ENCODE peak calls at places on chromosomes 1 and 21, in ten cellular contexts. B is tibial artery, O is MM.1S, R is SJSA1, E is upper lobe of right lung, A is Karpas-422, L is pancreas, D is heart right ventricle, F is colonic mucosa, Z is suprapubic skin. Y is an unnamed sample.
A peak's percentile ranks its signal among the peaks of the same experiment; 100 is the strongest.

GRCh38 chr1:3219005-3219724 is 150.2 kb downstream of the PRDM16 start:
- DNase-seq in D (peak; percentile 76), R (no peak), Z (no peak), O (no peak), L (peak; percentile 87), F (peak; percentile 50), E (peak; percentile 86), B (peak; percentile 90), A (no peak), Y (no peak)

GRCh38 chr1:11320153-11320936 is 47.3 kb downstream of the UBIAD1 start:
- DNase-seq in D (no peak), B (no peak), R (no peak), L (no peak), E (no peak), A (peak; percentile 75), O (peak; percentile 38), F (peak; percentile 20), Z (no peak), Y (peak; percentile 17)

GRCh38 chr1:211332036-211332616 is 5.5 kb downstream of the TRAF5 start:
- DNase-seq in D (no peak), Z (no peak), B (no peak), A (no peak), R (no peak), E (no peak), L (no peak), O (no peak), F (no peak), Y (no peak)

GRCh38 chr1:203871114-203871875 is 9.9 kb downstream of the SNRPE start:
- DNase-seq in O (peak; percentile 52), B (no peak), E (no peak), F (peak; percentile 24), R (peak; percentile 64), Z (no peak), A (peak; percentile 78), L (no peak), D (no peak), Y (peak; percentile 41)

GRCh38 chr1:60390593-60391282 is 317.2 kb upstream of the C1orf87 start:
- DNase-seq in B (no peak), Z (no peak), O (no peak), L (no peak), E (no peak), F (no peak), A (no peak), R (no peak), D (no peak), Y (no peak)

GRCh38 chr1:41404308-41404755 is 43.1 kb downstream of the FOXO6 start:
- DNase-seq in E (no peak), B (no peak), O (no peak), Z (no peak), F (no peak), A (peak; percentile 52), R (peak; percentile 24), D (no peak), L (no peak), Y (peak; percentile 36)

GRCh38 chr1:43285269-43285986 is at the start of gene C1orf210:
- DNase-seq in B (no peak), O (no peak), D (no peak), Z (no peak), E (peak; percentile 97), R (no peak), L (peak; percentile 97), F (peak; percentile 95), A (no peak), Y (peak; percentile 91)

GRCh38 chr1:203060115-203060514 is 25.7 kb downstream of the MYOG start:
- DNase-seq in A (no peak), D (no peak), Z (no peak), B (no peak), R (no peak), F (no peak), O (no peak), E (no peak), L (no peak), Y (no peak)

GRCh38 chr21:42781150-42781980 is 98.0 kb downstream of the WDR4 start:
- DNase-seq in E (peak; percentile 75), O (no peak), D (no peak), R (no peak), Z (no peak), B (no peak), F (peak; percentile 71), A (no peak), L (peak; percentile 55), Y (peak; percentile 34)

GRCh38 chr1:8660455-8660854 is 157.0 kb downstream of the RERE start:
- DNase-seq in D (peak; percentile 30), O (no peak), E (no peak), L (no peak), B (peak; percentile 76), F (no peak), R (peak; percentile 58), A (no peak), Z (no peak), Y (no peak)

GRCh38 chr1:59062743-59063142 is 234.2 kb upstream of the FGGY start:
- DNase-seq in B (no peak), A (no peak), E (no peak), F (peak; percentile 45), O (no peak), D (no peak), L (no peak), Z (no peak), R (peak; percentile 21), Y (no peak)

GRCh38 chr1:96634863-96635262 is 86.7 kb upstream of the PTBP2 start:
- DNase-seq in L (no peak), D (no peak), O (no peak), A (no peak), E (no peak), R (no peak), Z (no peak), F (no peak), B (no peak), Y (no peak)

GRCh38 chr21:7933923-7934322 is 2587.5 kb upstream of the TPTE start:
- DNase-seq in E (no peak), R (no peak), D (no peak), L (no peak), F (no peak), A (no peak), B (no peak), O (no peak), Z (no peak), Y (no peak)
- H3K9me3 ChIP-seq in E (peaks cover 76% of the 10 kb centered on the region), R (peaks cover 3% of the 10 kb centered on the region), D (peaks cover 69% of the 10 kb centered on the region), L (peaks cover 11% of the 10 kb centered on the region), F (peaks cover 32% of the 10 kb centered on the region), A (peaks cover 86% of the 10 kb centered on the region), B (peaks cover 90% of the 10 kb centered on the region), O (no peaks in the 10 kb centered on the region), Z (peaks cover 96% of the 10 kb centered on the region), Y (peaks cover 67% of the 10 kb centered on the region)

DNA sequence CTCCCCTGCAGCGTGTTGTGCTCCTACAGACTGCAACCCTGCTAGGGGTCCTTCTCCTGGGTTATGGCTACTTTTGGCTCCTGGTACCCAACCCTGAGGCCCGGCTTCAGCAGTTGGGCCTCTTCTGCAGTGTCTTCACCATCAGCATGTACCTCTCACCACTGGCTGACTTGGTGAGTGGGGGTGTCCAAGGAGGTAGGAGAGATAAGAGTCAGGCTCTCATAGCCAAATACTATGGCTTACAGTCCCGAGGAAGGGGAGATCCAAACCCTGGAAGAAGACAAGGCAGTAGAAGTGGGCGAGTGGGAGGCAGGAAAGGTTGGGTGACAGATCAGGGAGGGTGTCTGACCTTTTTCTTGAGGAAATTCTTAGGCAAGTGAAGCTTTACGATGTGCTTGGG is 1.9 kb downstream of the SLC50A1 start:
- DNase-seq in A (no peak), Z (no peak), L (no peak), E (no peak), O (no peak), F (no peak), R (no peak), D (no peak), B (no peak), Y (no peak)
- H3K4me1 ChIP-seq in A (peaks cover 39% of the 10 kb centered on the region), Z (peaks cover 62% of the 10 kb centered on the region), L (peaks cover 45% of the 10 kb centered on the region), E (peaks cover 44% of the 10 kb centered on the region), O (peaks cover 22% of the 10 kb centered on the region), F (peaks cover 20% of the 10 kb centered on the region), R (peaks cover 34% of the 10 kb centered on the region), D (peaks cover 71% of the 10 kb centered on the region), B (no peaks in the 10 kb centered on the region), Y (peaks cover 40% of the 10 kb centered on the region)

DNA sequence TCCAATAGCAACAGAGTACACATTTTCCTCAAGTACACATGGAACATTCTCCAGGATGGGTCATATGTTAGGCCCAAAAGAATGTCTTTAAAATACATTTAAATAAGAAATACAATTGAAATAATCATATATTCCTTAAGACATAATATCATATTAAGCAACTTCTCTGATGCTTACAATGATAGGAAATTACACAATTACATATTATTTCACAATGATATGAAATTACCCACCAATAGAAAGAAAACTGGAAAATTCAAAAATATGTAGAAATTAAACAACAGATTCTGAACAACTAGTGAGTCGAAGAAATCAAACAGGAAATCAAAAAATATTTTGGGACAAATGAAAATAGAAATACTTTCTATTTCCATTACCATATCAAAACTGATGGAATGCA is 45.6 kb downstream of the FLVCR1 start:
- DNase-seq in A (peak; percentile 16), Z (no peak), B (no peak), E (no peak), L (no peak), O (no peak), D (no peak), F (no peak), R (no peak), Y (no peak)
- H3K9me3 ChIP-seq in A (no peaks in the 10 kb centered on the region), Z (peaks cover 21% of the 10 kb centered on the region), B (peaks cover 27% of the 10 kb centered on the region), E (no peaks in the 10 kb centered on the region), L (no peaks in the 10 kb centered on the region), O (no peaks in the 10 kb centered on the region), D (peaks cover 11% of the 10 kb centered on the region), F (no peaks in the 10 kb centered on the region), R (no peaks in the 10 kb centered on the region), Y (peaks cover 9% of the 10 kb centered on the region)

GRCh38 chr1:20184997-20185833 is 681 bp upstream of the UBXN10 start:
- DNase-seq in A (no peak), R (no peak), L (no peak), F (no peak), O (no peak), E (no peak), B (no peak), Z (no peak), D (no peak), Y (no peak)

GRCh38 chr1:20183876-20184275 is 2.0 kb upstream of the UBXN10 start:
- DNase-seq in Z (no peak), D (no peak), B (no peak), A (no peak), E (no peak), O (no peak), R (no peak), L (no peak), F (no peak), Y (no peak)

GRCh38 chr1:20185834-20186782 is at the start of the genes PLA2G2C and UBXN10:
- DNase-seq in B (no peak), E (peak; percentile 82), O (no peak), L (peak; percentile 55), D (peak; percentile 76), Z (no peak), A (no peak), R (no peak), F (peak; percentile 87), Y (peak; percentile 80)

GRCh38 chr1:20183035-20183434 is 2.9 kb upstream of the UBXN10 start:
- DNase-seq in F (peak; percentile 45), E (no peak), B (no peak), R (no peak), L (no peak), D (no peak), O (no peak), Z (no peak), A (no peak), Y (no peak)

DNA sequence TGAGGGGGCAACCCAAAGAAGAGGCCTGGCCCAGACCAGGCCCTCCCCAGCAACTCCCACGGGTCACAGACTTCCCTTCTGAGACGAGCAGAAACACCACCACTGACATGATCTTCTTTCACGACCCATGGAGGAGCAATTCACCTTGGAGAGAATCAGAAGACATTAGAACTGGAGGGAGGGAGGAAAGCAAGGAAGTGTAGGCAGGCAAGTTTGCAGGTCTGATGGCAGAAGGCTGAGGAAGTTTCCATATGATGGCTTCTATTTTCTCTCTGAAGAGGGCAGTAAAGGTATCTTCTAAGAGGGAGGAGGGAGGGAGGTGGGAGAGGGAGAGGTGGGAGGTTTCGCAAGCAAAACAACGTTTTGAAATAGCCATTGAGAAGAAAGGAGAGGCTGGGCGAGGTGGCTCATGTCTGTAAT is 1.4 kb upstream of the UBXN10 start:
- DNase-seq in D (no peak), R (no peak), E (no peak), O (no peak), A (no peak), Z (no peak), L (no peak), F (no peak), B (no peak), Y (peak; percentile 68)
- H3K4me1 ChIP-seq in D (peaks cover 18% of the 10 kb centered on the region), R (no peaks in the 10 kb centered on the region), E (peaks cover 19% of the 10 kb centered on the region), O (no peaks in the 10 kb centered on the region), A (peaks cover 17% of the 10 kb centered on the region), Z (peaks cover 24% of the 10 kb centered on the region), L (peaks cover 3% of the 10 kb centered on the region), F (peaks cover 8% of the 10 kb centered on the region), B (no peaks in the 10 kb centered on the region), Y (peaks cover 71% of the 10 kb centered on the region)